ENCODE peak calls at places on chromosomes 2 and 18, in four cellular contexts. One of them, this sample, is unnamed.

GRCh38 chr18:35432565-35433001 is 55.4 kb upstream of the ZNF396 start:
- DNase-seq in mesenchymal stem cell: no peak
- DNase-seq in IMR-90: no peak
- DNase-seq in mesendoderm: no peak
- DNase-seq in this sample: no peak

GRCh38 chr2:67641709-67642397 is 244.7 kb downstream of the ETAA1 start:
- DNase-seq in mesenchymal stem cell: no peak
- DNase-seq in IMR-90: peak
- DNase-seq in mesendoderm: no peak
- DNase-seq in this sample: no peak

GRCh38 chr2:120606931-120607330 is 128.7 kb upstream of the GLI2 start:
- DNase-seq in mesenchymal stem cell: no peak
- DNase-seq in IMR-90: no peak
- DNase-seq in mesendoderm: no peak
- DNase-seq in this sample: no peak

GRCh38 chr2:197097578-197098366 is 171.3 kb upstream of the PGAP1 start:
- DNase-seq in mesenchymal stem cell: peak
- DNase-seq in IMR-90: peak
- DNase-seq in mesendoderm: peak
- DNase-seq in this sample: no peak

GRCh38 chr2:236833501-236834186 is 252.0 kb upstream of the COPS8 start:
- DNase-seq in mesenchymal stem cell: peak
- DNase-seq in IMR-90: peak
- DNase-seq in mesendoderm: no peak
- DNase-seq in this sample: no peak

GRCh38 chr2:15355386-15355785 is 205.7 kb downstream of the NBAS start:
- DNase-seq in mesenchymal stem cell: no peak
- DNase-seq in IMR-90: no peak
- DNase-seq in mesendoderm: peak
- DNase-seq in this sample: no peak

GRCh38 chr2:196915512-196916189 is 10.9 kb downstream of the PGAP1 start:
- DNase-seq in mesenchymal stem cell: no peak
- DNase-seq in IMR-90: no peak
- DNase-seq in mesendoderm: no peak
- DNase-seq in this sample: no peak

GRCh38 chr2:2653221-2653620 is 322.1 kb upstream of the MYT1L start:
- DNase-seq in mesenchymal stem cell: no peak
- DNase-seq in IMR-90: no peak
- DNase-seq in mesendoderm: no peak
- DNase-seq in this sample: no peak

GRCh38 chr2:1742680-1743395 is 1.5 kb downstream of the PXDN start:
- DNase-seq in mesenchymal stem cell: peak
- DNase-seq in IMR-90: peak
- DNase-seq in mesendoderm: peak
- DNase-seq in this sample: peak

GRCh38 chr18:43587538-43588153 is 310.4 kb upstream of the SYT4 start:
- DNase-seq in mesenchymal stem cell: peak
- DNase-seq in IMR-90: peak
- DNase-seq in mesendoderm: peak
- DNase-seq in this sample: no peak

GRCh38 chr2:222440670-222441422 is 16.5 kb downstream of the SGPP2 start:
- DNase-seq in mesenchymal stem cell: peak
- DNase-seq in IMR-90: peak
- DNase-seq in mesendoderm: peak
- DNase-seq in this sample: no peak

GRCh38 chr2:225889452-225889851 is 489.9 kb downstream of the NYAP2 start:
- DNase-seq in mesenchymal stem cell: peak
- DNase-seq in IMR-90: peak
- DNase-seq in mesendoderm: peak
- DNase-seq in this sample: no peak

GRCh38 chr2:10773841-10774341 is 38.7 kb downstream of the PDIA6 start:
- DNase-seq in mesenchymal stem cell: no peak
- DNase-seq in IMR-90: no peak
- DNase-seq in mesendoderm: peak
- DNase-seq in this sample: no peak
- H2BK5ac ChIP-seq in mesenchymal stem cell: no peak
- H2BK5ac ChIP-seq in IMR-90: no peak
- H2BK5ac ChIP-seq in mesendoderm: no peak
- H2BK5ac ChIP-seq in this sample: no peak

DNA sequence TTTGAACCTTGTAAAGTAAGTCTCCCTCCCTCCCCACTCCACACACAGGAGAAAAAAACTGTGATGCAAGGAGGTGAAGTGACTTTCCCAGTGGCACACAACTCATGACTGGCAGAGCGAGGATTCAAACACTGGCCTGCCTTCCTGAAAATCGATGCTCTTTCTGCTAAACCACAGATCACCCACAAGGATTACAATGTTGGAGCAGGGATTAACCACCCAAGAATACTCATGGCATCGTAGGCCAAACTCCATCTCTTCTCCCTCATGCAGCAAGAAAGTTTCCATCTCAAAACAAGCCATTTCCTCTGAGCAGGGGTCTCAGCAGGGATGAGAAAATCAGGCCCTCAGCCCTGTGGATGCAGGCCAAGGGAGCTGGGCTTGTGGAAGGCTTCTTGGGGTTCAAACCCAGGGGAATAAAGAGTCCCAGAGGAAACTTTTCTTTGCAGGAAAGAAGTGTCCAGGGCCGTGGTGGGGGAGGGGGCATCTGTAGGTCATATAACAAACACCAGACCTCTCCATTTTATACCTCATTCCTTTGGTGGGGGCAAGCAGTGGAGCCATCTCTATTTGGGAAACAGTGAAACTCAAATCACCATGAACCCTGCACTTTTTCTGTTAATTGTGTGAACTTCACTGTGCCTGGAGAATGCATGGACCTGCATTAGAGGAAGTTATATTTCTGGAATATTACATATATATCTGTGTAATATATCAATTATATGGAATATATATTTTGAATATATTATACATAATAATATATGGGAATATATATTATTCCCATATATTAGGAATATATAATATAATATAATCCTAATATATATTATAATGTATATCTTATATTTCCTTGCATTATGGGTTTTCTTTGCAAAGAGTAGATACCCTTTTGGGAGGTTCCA is 98.0 kb upstream of the PKDCC start:
- DNase-seq in mesenchymal stem cell: no peak
- DNase-seq in IMR-90: no peak
- DNase-seq in mesendoderm: no peak
- DNase-seq in this sample: no peak
- H2BK5ac ChIP-seq in mesenchymal stem cell: no peak
- H2BK5ac ChIP-seq in IMR-90: no peak
- H2BK5ac ChIP-seq in mesendoderm: no peak
- H2BK5ac ChIP-seq in this sample: no peak

DNA sequence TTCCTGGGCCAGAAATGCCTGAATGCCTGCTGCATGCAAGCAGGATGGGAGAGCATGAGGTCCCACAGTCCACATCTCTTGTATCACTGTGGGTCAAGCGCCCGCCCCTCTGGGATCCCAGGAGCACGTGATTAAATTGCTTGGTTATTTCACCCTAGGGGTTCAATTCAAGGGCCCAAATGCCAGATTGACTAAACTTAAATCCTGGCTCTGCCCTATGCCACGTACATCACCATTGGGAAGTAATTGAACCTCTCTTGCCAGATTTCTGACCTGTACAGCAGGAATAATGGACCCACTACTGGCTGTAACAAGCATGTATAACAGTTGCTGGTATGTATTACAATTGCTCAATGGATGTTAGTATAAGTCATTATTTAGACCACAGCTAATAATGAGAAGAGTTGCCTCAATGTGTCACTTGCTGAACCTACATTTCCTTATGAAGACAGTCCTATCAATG is 19.9 kb downstream of the FHL2 start:
- DNase-seq in mesenchymal stem cell: no peak
- DNase-seq in IMR-90: no peak
- DNase-seq in mesendoderm: no peak
- DNase-seq in this sample: no peak
- H2BK5ac ChIP-seq in mesenchymal stem cell: no peak
- H2BK5ac ChIP-seq in IMR-90: peak
- H2BK5ac ChIP-seq in mesendoderm: no peak
- H2BK5ac ChIP-seq in this sample: no peak

GRCh38 chr2:238131761-238132462 is 6.6 kb upstream of the KLHL30 start:
- DNase-seq in mesenchymal stem cell: no peak
- DNase-seq in IMR-90: no peak
- DNase-seq in mesendoderm: no peak
- DNase-seq in this sample: no peak
- H2BK5ac ChIP-seq in mesenchymal stem cell: no peak
- H2BK5ac ChIP-seq in IMR-90: no peak
- H2BK5ac ChIP-seq in mesendoderm: no peak
- H2BK5ac ChIP-seq in this sample: no peak

DNA sequence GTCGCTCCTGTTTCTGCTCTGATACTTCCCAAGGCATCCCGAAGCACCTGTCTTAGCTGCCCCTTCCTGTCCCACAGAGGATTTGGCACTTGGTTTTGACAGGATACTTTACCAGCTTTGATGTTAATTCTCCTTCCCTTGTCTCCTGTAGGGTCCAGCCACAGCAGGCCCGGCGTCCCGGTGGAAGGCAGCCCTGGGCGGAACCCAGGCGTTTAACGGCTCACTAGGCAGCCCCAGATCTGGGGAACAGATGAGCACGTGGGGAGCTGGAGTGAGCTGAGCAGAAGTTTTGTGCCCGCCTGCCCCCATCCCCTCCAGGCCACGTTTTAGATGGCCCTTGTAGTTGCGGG is 11.4 kb downstream of the ANKRD23 start:
- DNase-seq in mesenchymal stem cell: no peak
- DNase-seq in IMR-90: no peak
- DNase-seq in mesendoderm: no peak
- DNase-seq in this sample: no peak
- H2BK5ac ChIP-seq in mesenchymal stem cell: no peak
- H2BK5ac ChIP-seq in IMR-90: no peak
- H2BK5ac ChIP-seq in mesendoderm: no peak
- H2BK5ac ChIP-seq in this sample: no peak